ENCODE peak calls at places on chromosome 6, in nine cellular contexts. K is stomach, I is left ventricle myocardium inferior, G is uterus, O is vagina, W is brain microvascular endothelial cell, Y is pancreas, E is mucosa of descending colon, D is hepatocyte. F is an unnamed sample.

GRCh38 chr6:79868098-79868722 is 79.1 kb downstream of the ELOVL4 start:
- DNase-seq in I (no peak), W (peak), O (no peak), G (no peak), Y (no peak), K (no peak), D (peak), E (peak), F (peak)

GRCh38 chr6:13808806-13809205 is 5.6 kb downstream of the MCUR1 start:
- DNase-seq in D (no peak), W (no peak), G (no peak), E (no peak), K (no peak), O (no peak), I (no peak), Y (no peak), F (no peak)

GRCh38 chr6:156618600-156619205 is 158.5 kb upstream of the ARID1B start:
- DNase-seq in K (no peak), O (no peak), D (no peak), I (no peak), G (no peak), W (no peak), Y (no peak), E (no peak), F (no peak)

GRCh38 chr6:128209771-128210170 is 308.9 kb upstream of the THEMIS start:
- DNase-seq in W (peak), Y (no peak), E (no peak), G (no peak), K (no peak), D (no peak), I (no peak), O (no peak), F (no peak)

GRCh38 chr6:137517404-137517803 is 23.2 kb upstream of the OLIG3 start:
- DNase-seq in D (no peak), Y (no peak), G (no peak), O (no peak), K (no peak), E (no peak), I (no peak), W (no peak), F (no peak)

GRCh38 chr6:108693406-108694154 is 132.9 kb downstream of the FOXO3 start:
- DNase-seq in E (no peak), I (no peak), K (no peak), G (no peak), D (no peak), W (no peak), O (no peak), Y (no peak), F (no peak)

GRCh38 chr6:74976026-74976425 is 229.8 kb downstream of the COL12A1 start:
- DNase-seq in O (no peak), D (no peak), Y (no peak), K (no peak), E (no peak), W (no peak), I (no peak), G (no peak), F (no peak)

GRCh38 chr6:141133836-141134235 is 998.9 kb upstream of the GJE1 start:
- DNase-seq in E (no peak), O (no peak), W (no peak), Y (no peak), G (no peak), D (no peak), I (no peak), K (no peak), F (no peak)

GRCh38 chr6:148720897-148721296 is 25.9 kb upstream of the UST start:
- DNase-seq in G (no peak), W (no peak), O (no peak), D (no peak), Y (no peak), E (no peak), K (no peak), I (no peak), F (no peak)

GRCh38 chr6:64259372-64259771 is 623.8 kb downstream of the PHF3 start:
- DNase-seq in W (no peak), I (no peak), E (no peak), O (no peak), K (no peak), Y (no peak), D (no peak), G (no peak), F (no peak)

GRCh38 chr6:158780963-158781691 is 38.0 kb downstream of the EZR start:
- DNase-seq in I (no peak), G (no peak), E (peak), D (no peak), Y (peak), K (peak), W (no peak), O (peak), F (no peak)

GRCh38 chr6:161584051-161584450 is 310.2 kb upstream of the AGPAT4 start:
- DNase-seq in K (no peak), E (no peak), O (no peak), D (no peak), W (no peak), G (no peak), I (no peak), Y (no peak), F (no peak)

GRCh38 chr6:33199687-33200233 is 705 bp downstream of the RXRB start:
- DNase-seq in G (no peak), K (peak), E (peak), W (peak), Y (no peak), O (no peak), I (peak), D (no peak), F (no peak)

DNA sequence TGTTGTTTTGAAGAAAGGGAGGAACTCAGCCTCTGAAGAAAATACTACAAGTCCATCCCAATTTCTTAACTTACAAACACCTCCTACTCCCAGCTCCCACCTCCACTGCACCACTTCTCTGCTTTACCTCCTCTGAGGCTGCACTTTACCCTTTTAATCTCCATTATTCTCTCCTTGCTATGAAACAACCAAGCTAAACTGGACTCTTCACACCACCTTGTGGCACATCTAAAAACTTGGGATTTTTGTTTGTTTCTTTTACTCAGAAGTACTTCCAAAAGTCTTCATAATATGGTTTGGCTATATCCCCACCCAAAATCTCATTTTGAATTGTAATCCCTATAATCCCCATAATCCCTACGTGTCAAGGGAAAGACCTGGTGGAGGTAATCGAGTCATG is 142.2 kb downstream of the MOXD1 start:
- DNase-seq in E (no peak), O (no peak), D (peak), G (no peak), W (peak), K (no peak), Y (no peak), I (no peak), F (no peak)
- TF ChIP-seq CTCF in E (no peak), O (no peak), D (peak), G (peak), W (peak), K (peak), Y (no peak), I (peak), F (peak)

GRCh38 chr6:52518279-52518944 is 58.4 kb downstream of the TRAM2 start:
- DNase-seq in K (no peak), Y (no peak), G (no peak), O (no peak), E (no peak), D (no peak), I (no peak), W (no peak), F (no peak)
- H3K4me3 ChIP-seq in K (no peak), Y (no peak), G (no peak), O (peak), E (no peak), D (no peak), I (peak), W (no peak), F (no peak)

GRCh38 chr6:167125950-167126349 is 3.1 kb downstream of the CCR6 start:
- DNase-seq in E (no peak), G (no peak), W (no peak), Y (no peak), K (no peak), I (no peak), O (no peak), D (no peak), F (no peak)
- TF ChIP-seq CTCF in E (no peak), G (no peak), W (no peak), Y (no peak), K (no peak), I (no peak), O (no peak), D (no peak), F (no peak)

DNA sequence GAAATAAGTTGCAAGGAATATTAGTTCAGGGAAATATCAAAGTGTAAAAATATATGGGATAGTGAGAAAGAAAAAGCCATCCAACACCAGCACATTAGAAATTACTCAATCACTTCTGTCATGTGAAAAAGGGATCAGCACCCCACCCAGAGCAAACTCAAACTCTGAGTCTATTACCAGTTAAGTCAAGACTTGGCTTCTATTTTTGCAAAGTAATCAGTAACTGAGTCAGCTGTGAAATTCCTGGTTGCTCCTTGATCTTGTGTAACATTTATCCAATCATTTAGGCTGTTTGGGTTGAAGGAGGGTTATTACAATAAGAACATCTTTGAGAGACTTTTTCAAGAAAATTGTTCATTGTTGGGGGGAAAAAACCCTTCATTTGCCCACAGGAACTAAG is 51.2 kb downstream of the SLC22A23 start:
- DNase-seq in G (no peak), D (peak), K (no peak), O (no peak), I (no peak), E (no peak), Y (no peak), W (peak), F (peak)
- H3K4me3 ChIP-seq in G (no peak), D (no peak), K (no peak), O (no peak), I (no peak), E (no peak), Y (no peak), W (no peak), F (no peak)

F was measured in AG09309.